ENCODE peak calls at places on chromosomes 3 and 15, in seven cellular contexts. One of them, this sample, is unnamed. For H3K4me1, the result is how much of the 10 kb centered on the place peaks cover.

GRCh38 chr15:99113547-99114271 is 8.8 kb downstream of the SYNM start:
- DNase-seq in right lobe of liver: no peak
- DNase-seq in ovary: no peak
- DNase-seq in left ventricle myocardium inferior: no peak
- DNase-seq in esophagus squamous epithelium: no peak
- DNase-seq in NT2/D1: no peak
- DNase-seq in PC-3: no peak
- DNase-seq in this sample: no peak

GRCh38 chr3:58528629-58529028 is 8.4 kb downstream of the ACOX2 start:
- DNase-seq in right lobe of liver: no peak
- DNase-seq in NT2/D1: no peak
- DNase-seq in PC-3: peak
- DNase-seq in ovary: no peak
- DNase-seq in esophagus squamous epithelium: no peak
- DNase-seq in left ventricle myocardium inferior: peak
- DNase-seq in this sample: no peak

GRCh38 chr3:195165790-195166189 is 105.2 kb downstream of the XXYLT1 start:
- DNase-seq in ovary: no peak
- DNase-seq in NT2/D1: no peak
- DNase-seq in right lobe of liver: no peak
- DNase-seq in esophagus squamous epithelium: no peak
- DNase-seq in left ventricle myocardium inferior: no peak
- DNase-seq in PC-3: no peak
- DNase-seq in this sample: no peak

GRCh38 chr15:71679223-71680078 is 130.9 kb upstream of the NR2E3 start:
- DNase-seq in esophagus squamous epithelium: no peak
- DNase-seq in PC-3: peak
- DNase-seq in ovary: no peak
- DNase-seq in NT2/D1: no peak
- DNase-seq in right lobe of liver: no peak
- DNase-seq in left ventricle myocardium inferior: no peak
- DNase-seq in this sample: no peak

GRCh38 chr15:27770769-27771554 is 328.2 kb downstream of the OCA2 start:
- DNase-seq in ovary: no peak
- DNase-seq in PC-3: no peak
- DNase-seq in right lobe of liver: no peak
- DNase-seq in left ventricle myocardium inferior: no peak
- DNase-seq in esophagus squamous epithelium: no peak
- DNase-seq in NT2/D1: no peak
- DNase-seq in this sample: no peak

GRCh38 chr3:88005066-88005465 is 53.7 kb downstream of the CGGBP1 start:
- DNase-seq in PC-3: peak
- DNase-seq in esophagus squamous epithelium: no peak
- DNase-seq in left ventricle myocardium inferior: no peak
- DNase-seq in NT2/D1: no peak
- DNase-seq in ovary: no peak
- DNase-seq in right lobe of liver: no peak
- DNase-seq in this sample: no peak

GRCh38 chr3:131688370-131688769 is 185.6 kb upstream of the MRPL3 start:
- DNase-seq in PC-3: peak
- DNase-seq in NT2/D1: no peak
- DNase-seq in ovary: no peak
- DNase-seq in left ventricle myocardium inferior: no peak
- DNase-seq in esophagus squamous epithelium: no peak
- DNase-seq in right lobe of liver: no peak
- DNase-seq in this sample: no peak

GRCh38 chr15:68431792-68432401 is at the start of gene ITGA11:
- DNase-seq in ovary: peak
- DNase-seq in esophagus squamous epithelium: no peak
- DNase-seq in left ventricle myocardium inferior: peak
- DNase-seq in right lobe of liver: no peak
- DNase-seq in NT2/D1: peak
- DNase-seq in PC-3: peak
- DNase-seq in this sample: peak

GRCh38 chr3:127158614-127159221 is 34.2 kb upstream of the PRR23E start:
- DNase-seq in PC-3: peak
- DNase-seq in left ventricle myocardium inferior: no peak
- DNase-seq in esophagus squamous epithelium: no peak
- DNase-seq in ovary: no peak
- DNase-seq in NT2/D1: no peak
- DNase-seq in right lobe of liver: peak
- DNase-seq in this sample: no peak

GRCh38 chr3:187025254-187025655 is 94.9 kb downstream of the ST6GAL1 start:
- DNase-seq in ovary: no peak
- DNase-seq in left ventricle myocardium inferior: no peak
- DNase-seq in NT2/D1: no peak
- DNase-seq in PC-3: no peak
- DNase-seq in right lobe of liver: no peak
- DNase-seq in esophagus squamous epithelium: no peak
- DNase-seq in this sample: no peak

GRCh38 chr3:11300970-11301369 is 28.8 kb downstream of the ATG7 start:
- DNase-seq in right lobe of liver: no peak
- DNase-seq in left ventricle myocardium inferior: no peak
- DNase-seq in esophagus squamous epithelium: no peak
- DNase-seq in PC-3: no peak
- DNase-seq in ovary: no peak
- DNase-seq in NT2/D1: no peak
- DNase-seq in this sample: no peak

GRCh38 chr15:28786521-28786920 is 61.9 kb downstream of the GOLGA6L7 start:
- DNase-seq in ovary: no peak
- DNase-seq in left ventricle myocardium inferior: no peak
- DNase-seq in NT2/D1: no peak
- DNase-seq in right lobe of liver: no peak
- DNase-seq in PC-3: no peak
- DNase-seq in esophagus squamous epithelium: no peak
- DNase-seq in this sample: no peak

GRCh38 chr3:152245498-152246175 is 23.1 kb upstream of the MBNL1 start:
- DNase-seq in NT2/D1: no peak
- DNase-seq in right lobe of liver: no peak
- DNase-seq in esophagus squamous epithelium: no peak
- DNase-seq in PC-3: no peak
- DNase-seq in ovary: no peak
- DNase-seq in left ventricle myocardium inferior: no peak
- DNase-seq in this sample: no peak

GRCh38 chr3:182092662-182093262 is 381.0 kb downstream of the SOX2 start:
- DNase-seq in NT2/D1: peak
- DNase-seq in esophagus squamous epithelium: no peak
- DNase-seq in PC-3: no peak
- DNase-seq in right lobe of liver: no peak
- DNase-seq in ovary: no peak
- DNase-seq in left ventricle myocardium inferior: no peak
- DNase-seq in this sample: no peak

GRCh38 chr15:33988384-33988783 is 20.1 kb downstream of the CHRM5 start:
- DNase-seq in right lobe of liver: no peak
- DNase-seq in NT2/D1: no peak
- DNase-seq in ovary: no peak
- DNase-seq in left ventricle myocardium inferior: no peak
- DNase-seq in PC-3: peak
- DNase-seq in esophagus squamous epithelium: no peak
- DNase-seq in this sample: no peak

GRCh38 chr3:23747841-23748240 is 57.9 kb upstream of the UBE2E1 start:
- DNase-seq in NT2/D1: no peak
- DNase-seq in esophagus squamous epithelium: no peak
- DNase-seq in left ventricle myocardium inferior: no peak
- DNase-seq in ovary: no peak
- DNase-seq in PC-3: no peak
- DNase-seq in right lobe of liver: no peak
- DNase-seq in this sample: no peak
- H3K4me1 ChIP-seq in NT2/D1: under half
- H3K4me1 ChIP-seq in esophagus squamous epithelium: under half
- H3K4me1 ChIP-seq in left ventricle myocardium inferior: under half
- H3K4me1 ChIP-seq in ovary: under half
- H3K4me1 ChIP-seq in PC-3: under half
- H3K4me1 ChIP-seq in right lobe of liver: under half
- H3K4me1 ChIP-seq in this sample: under half

GRCh38 chr3:129432671-129433070 is 4.2 kb upstream of the EFCAB12 start:
- DNase-seq in esophagus squamous epithelium: no peak
- DNase-seq in NT2/D1: no peak
- DNase-seq in right lobe of liver: no peak
- DNase-seq in PC-3: no peak
- DNase-seq in ovary: no peak
- DNase-seq in left ventricle myocardium inferior: no peak
- DNase-seq in this sample: no peak

GRCh38 chr3:129434140-129434539 is 5.6 kb downstream of the MBD4 start:
- DNase-seq in right lobe of liver: no peak
- DNase-seq in NT2/D1: no peak
- DNase-seq in ovary: no peak
- DNase-seq in PC-3: no peak
- DNase-seq in esophagus squamous epithelium: no peak
- DNase-seq in left ventricle myocardium inferior: no peak
- DNase-seq in this sample: no peak

GRCh38 chr3:129429597-129429996 is 1.2 kb upstream of the EFCAB12 start:
- DNase-seq in NT2/D1: no peak
- DNase-seq in right lobe of liver: no peak
- DNase-seq in esophagus squamous epithelium: no peak
- DNase-seq in ovary: no peak
- DNase-seq in left ventricle myocardium inferior: no peak
- DNase-seq in PC-3: no peak
- DNase-seq in this sample: peak

GRCh38 chr3:129433565-129433964 is 5.1 kb upstream of the EFCAB12 start:
- DNase-seq in NT2/D1: no peak
- DNase-seq in ovary: no peak
- DNase-seq in PC-3: no peak
- DNase-seq in esophagus squamous epithelium: no peak
- DNase-seq in right lobe of liver: no peak
- DNase-seq in left ventricle myocardium inferior: no peak
- DNase-seq in this sample: no peak

GRCh38 chr3:129432036-129432435 is 3.6 kb upstream of the EFCAB12 start:
- DNase-seq in ovary: no peak
- DNase-seq in NT2/D1: no peak
- DNase-seq in esophagus squamous epithelium: no peak
- DNase-seq in PC-3: no peak
- DNase-seq in right lobe of liver: peak
- DNase-seq in left ventricle myocardium inferior: no peak
- DNase-seq in this sample: no peak
- H3K4me1 ChIP-seq in ovary: under half
- H3K4me1 ChIP-seq in NT2/D1: under half
- H3K4me1 ChIP-seq in esophagus squamous epithelium: under half
- H3K4me1 ChIP-seq in PC-3: under half
- H3K4me1 ChIP-seq in right lobe of liver: under half
- H3K4me1 ChIP-seq in left ventricle myocardium inferior: half or more
- H3K4me1 ChIP-seq in this sample: under half

GRCh38 chr15:45349671-45350070 is 28.7 kb downstream of the GATM start:
- DNase-seq in left ventricle myocardium inferior: no peak
- DNase-seq in right lobe of liver: no peak
- DNase-seq in ovary: no peak
- DNase-seq in NT2/D1: no peak
- DNase-seq in PC-3: no peak
- DNase-seq in esophagus squamous epithelium: no peak
- DNase-seq in this sample: no peak

GRCh38 chr15:45355860-45356259 is 22.5 kb downstream of the GATM start:
- DNase-seq in esophagus squamous epithelium: no peak
- DNase-seq in NT2/D1: no peak
- DNase-seq in left ventricle myocardium inferior: no peak
- DNase-seq in ovary: no peak
- DNase-seq in right lobe of liver: no peak
- DNase-seq in PC-3: no peak
- DNase-seq in this sample: no peak

GRCh38 chr15:45351229-45351628 is 27.1 kb downstream of the GATM start:
- DNase-seq in ovary: no peak
- DNase-seq in right lobe of liver: no peak
- DNase-seq in PC-3: no peak
- DNase-seq in NT2/D1: no peak
- DNase-seq in esophagus squamous epithelium: no peak
- DNase-seq in left ventricle myocardium inferior: no peak
- DNase-seq in this sample: no peak

DNA sequence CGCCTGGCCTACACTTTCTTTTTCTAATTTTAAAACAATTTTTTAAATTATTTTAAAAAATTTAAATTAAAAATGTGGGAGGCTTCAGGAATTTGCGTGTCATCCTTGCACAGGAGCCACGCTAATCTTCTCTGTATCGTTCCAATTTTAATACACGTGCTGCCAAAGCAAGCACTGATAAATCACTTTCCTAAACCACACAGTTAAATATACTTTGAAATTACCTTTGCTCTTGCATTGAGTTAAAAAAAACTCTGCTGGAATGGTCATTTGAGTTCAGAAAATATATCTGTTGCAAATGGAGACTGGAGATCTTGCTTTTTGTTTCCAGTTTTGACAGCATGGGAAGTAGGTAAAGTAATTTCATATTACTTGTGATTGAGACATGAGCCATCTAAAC is 23.6 kb downstream of the GATM start:
- DNase-seq in NT2/D1: no peak
- DNase-seq in left ventricle myocardium inferior: no peak
- DNase-seq in right lobe of liver: no peak
- DNase-seq in esophagus squamous epithelium: no peak
- DNase-seq in ovary: no peak
- DNase-seq in PC-3: no peak
- DNase-seq in this sample: no peak
- H3K4me1 ChIP-seq in NT2/D1: under half
- H3K4me1 ChIP-seq in left ventricle myocardium inferior: under half
- H3K4me1 ChIP-seq in right lobe of liver: under half
- H3K4me1 ChIP-seq in esophagus squamous epithelium: under half
- H3K4me1 ChIP-seq in ovary: under half
- H3K4me1 ChIP-seq in PC-3: under half
- H3K4me1 ChIP-seq in this sample: under half

GRCh38 chr3:31877559-31877958 is 103.5 kb downstream of the OSBPL10 start:
- DNase-seq in left ventricle myocardium inferior: no peak
- DNase-seq in PC-3: no peak
- DNase-seq in NT2/D1: no peak
- DNase-seq in ovary: no peak
- DNase-seq in right lobe of liver: no peak
- DNase-seq in esophagus squamous epithelium: no peak
- DNase-seq in this sample: no peak
- H3K4me1 ChIP-seq in left ventricle myocardium inferior: under half
- H3K4me1 ChIP-seq in PC-3: under half
- H3K4me1 ChIP-seq in NT2/D1: under half
- H3K4me1 ChIP-seq in ovary: under half
- H3K4me1 ChIP-seq in right lobe of liver: under half
- H3K4me1 ChIP-seq in esophagus squamous epithelium: half or more
- H3K4me1 ChIP-seq in this sample: under half